ENCODE peak calls at places on chromosomes 11 and 22, in ten cellular contexts. One of them, this sample, is unnamed.

GRCh38 chr22:20107471-20107901 is 8.4 kb upstream of the RANBP1 start:
- DNase-seq in NCI-H1105: no peak
- DNase-seq in CD8-positive, alpha-beta T cell: no peak
- DNase-seq in IMR-90: no peak
- DNase-seq in posterior cingulate gyrus: no peak
- DNase-seq in OCI-LY7: no peak
- DNase-seq in substantia nigra: no peak
- DNase-seq in HCT116: no peak
- DNase-seq in ELF-1: no peak
- DNase-seq in KBM-7: no peak
- DNase-seq in this sample: no peak

GRCh38 chr11:8259316-8259995 is 4.2 kb downstream of the LMO1 start:
- DNase-seq in NCI-H1105: no peak
- DNase-seq in KBM-7: no peak
- DNase-seq in posterior cingulate gyrus: peak; percentile 13
- DNase-seq in substantia nigra: no peak
- DNase-seq in ELF-1: no peak
- DNase-seq in IMR-90: no peak
- DNase-seq in HCT116: no peak
- DNase-seq in OCI-LY7: no peak
- DNase-seq in CD8-positive, alpha-beta T cell: no peak
- DNase-seq in this sample: no peak

GRCh38 chr11:102780491-102780918 is at the start of gene MMP10:
- DNase-seq in OCI-LY7: no peak
- DNase-seq in posterior cingulate gyrus: no peak
- DNase-seq in CD8-positive, alpha-beta T cell: no peak
- DNase-seq in IMR-90: peak; percentile 74
- DNase-seq in ELF-1: peak; percentile 34
- DNase-seq in NCI-H1105: no peak
- DNase-seq in KBM-7: no peak
- DNase-seq in substantia nigra: no peak
- DNase-seq in HCT116: peak; percentile 54
- DNase-seq in this sample: peak; percentile 8

GRCh38 chr11:35605691-35606090 is 12.6 kb upstream of the FJX1 start:
- DNase-seq in posterior cingulate gyrus: peak; percentile 27
- DNase-seq in CD8-positive, alpha-beta T cell: no peak
- DNase-seq in NCI-H1105: no peak
- DNase-seq in HCT116: no peak
- DNase-seq in OCI-LY7: no peak
- DNase-seq in IMR-90: peak; percentile 59
- DNase-seq in KBM-7: no peak
- DNase-seq in substantia nigra: peak; percentile 5
- DNase-seq in ELF-1: no peak
- DNase-seq in this sample: no peak

GRCh38 chr11:123103326-123103980 is 41.5 kb upstream of the HSPA8 start:
- DNase-seq in IMR-90: peak; percentile 75
- DNase-seq in ELF-1: peak; percentile 51
- DNase-seq in NCI-H1105: peak; percentile 91
- DNase-seq in substantia nigra: peak; percentile 85
- DNase-seq in OCI-LY7: peak; percentile 51
- DNase-seq in posterior cingulate gyrus: peak; percentile 30
- DNase-seq in KBM-7: peak; percentile 65
- DNase-seq in CD8-positive, alpha-beta T cell: peak; percentile 16
- DNase-seq in HCT116: peak; percentile 60
- DNase-seq in this sample: peak; percentile 82

GRCh38 chr22:32818446-32819115 is 17.1 kb downstream of the TIMP3 start:
- DNase-seq in CD8-positive, alpha-beta T cell: no peak
- DNase-seq in ELF-1: peak; percentile 62
- DNase-seq in KBM-7: no peak
- DNase-seq in posterior cingulate gyrus: no peak
- DNase-seq in NCI-H1105: no peak
- DNase-seq in substantia nigra: no peak
- DNase-seq in IMR-90: no peak
- DNase-seq in HCT116: no peak
- DNase-seq in OCI-LY7: no peak
- DNase-seq in this sample: no peak

GRCh38 chr22:40410272-40410671 is 39.9 kb downstream of the SGSM3 start:
- DNase-seq in posterior cingulate gyrus: no peak
- DNase-seq in IMR-90: no peak
- DNase-seq in ELF-1: peak; percentile 17
- DNase-seq in substantia nigra: no peak
- DNase-seq in OCI-LY7: no peak
- DNase-seq in HCT116: no peak
- DNase-seq in CD8-positive, alpha-beta T cell: no peak
- DNase-seq in NCI-H1105: no peak
- DNase-seq in KBM-7: no peak
- DNase-seq in this sample: no peak

GRCh38 chr22:25542720-25543402 is 21.6 kb upstream of the GRK3 start:
- DNase-seq in NCI-H1105: no peak
- DNase-seq in OCI-LY7: no peak
- DNase-seq in CD8-positive, alpha-beta T cell: no peak
- DNase-seq in KBM-7: no peak
- DNase-seq in posterior cingulate gyrus: no peak
- DNase-seq in ELF-1: no peak
- DNase-seq in HCT116: no peak
- DNase-seq in substantia nigra: no peak
- DNase-seq in IMR-90: no peak
- DNase-seq in this sample: no peak

GRCh38 chr11:11584446-11584810 is 37.4 kb downstream of the GALNT18 start:
- DNase-seq in KBM-7: no peak
- DNase-seq in HCT116: peak; percentile 41
- DNase-seq in posterior cingulate gyrus: no peak
- DNase-seq in substantia nigra: no peak
- DNase-seq in NCI-H1105: no peak
- DNase-seq in OCI-LY7: no peak
- DNase-seq in CD8-positive, alpha-beta T cell: no peak
- DNase-seq in ELF-1: no peak
- DNase-seq in IMR-90: peak; percentile 97
- DNase-seq in this sample: no peak

GRCh38 chr11:74162688-74163467 is 7.9 kb downstream of the C2CD3 start:
- DNase-seq in HCT116: no peak
- DNase-seq in KBM-7: no peak
- DNase-seq in CD8-positive, alpha-beta T cell: no peak
- DNase-seq in IMR-90: no peak
- DNase-seq in NCI-H1105: no peak
- DNase-seq in substantia nigra: no peak
- DNase-seq in posterior cingulate gyrus: no peak
- DNase-seq in OCI-LY7: no peak
- DNase-seq in ELF-1: no peak
- DNase-seq in this sample: peak; percentile 61

GRCh38 chr11:58466293-58466692 is 24.3 kb upstream of the OR5B12 start:
- DNase-seq in HCT116: no peak
- DNase-seq in OCI-LY7: no peak
- DNase-seq in IMR-90: peak; percentile 20
- DNase-seq in KBM-7: no peak
- DNase-seq in posterior cingulate gyrus: no peak
- DNase-seq in ELF-1: no peak
- DNase-seq in CD8-positive, alpha-beta T cell: no peak
- DNase-seq in NCI-H1105: no peak
- DNase-seq in substantia nigra: no peak
- DNase-seq in this sample: no peak

GRCh38 chr11:126282361-126282741 is 542 bp upstream of the TIRAP start:
- DNase-seq in posterior cingulate gyrus: no peak
- DNase-seq in OCI-LY7: peak; percentile 35
- DNase-seq in ELF-1: peak; percentile 49
- DNase-seq in HCT116: no peak
- DNase-seq in CD8-positive, alpha-beta T cell: peak; percentile 36
- DNase-seq in substantia nigra: peak; percentile 59
- DNase-seq in IMR-90: peak; percentile 35
- DNase-seq in NCI-H1105: peak; percentile 34
- DNase-seq in KBM-7: peak; percentile 64
- DNase-seq in this sample: no peak

GRCh38 chr22:46462726-46463371 is 74.6 kb downstream of the CELSR1 start:
- DNase-seq in CD8-positive, alpha-beta T cell: no peak
- DNase-seq in substantia nigra: no peak
- DNase-seq in IMR-90: peak; percentile 70
- DNase-seq in HCT116: peak; percentile 90
- DNase-seq in NCI-H1105: peak; percentile 30
- DNase-seq in posterior cingulate gyrus: no peak
- DNase-seq in ELF-1: no peak
- DNase-seq in KBM-7: no peak
- DNase-seq in OCI-LY7: no peak
- DNase-seq in this sample: no peak

GRCh38 chr11:111229604-111230003 is 15.9 kb upstream of the POU2AF2 start:
- DNase-seq in posterior cingulate gyrus: no peak
- DNase-seq in OCI-LY7: no peak
- DNase-seq in NCI-H1105: no peak
- DNase-seq in ELF-1: no peak
- DNase-seq in CD8-positive, alpha-beta T cell: no peak
- DNase-seq in IMR-90: no peak
- DNase-seq in substantia nigra: no peak
- DNase-seq in HCT116: no peak
- DNase-seq in KBM-7: peak; percentile 21
- DNase-seq in this sample: peak; percentile 49

GRCh38 chr11:103682318-103683184 is 353.9 kb upstream of the DDI1 start:
- DNase-seq in HCT116: peak; percentile 61
- DNase-seq in posterior cingulate gyrus: peak; percentile 57
- DNase-seq in substantia nigra: peak; percentile 50
- DNase-seq in OCI-LY7: peak; percentile 75
- DNase-seq in ELF-1: peak; percentile 87
- DNase-seq in CD8-positive, alpha-beta T cell: peak; percentile 33
- DNase-seq in KBM-7: peak; percentile 83
- DNase-seq in NCI-H1105: no peak
- DNase-seq in IMR-90: peak; percentile 75
- DNase-seq in this sample: peak; percentile 59

GRCh38 chr11:124717786-124718634 is 21.7 kb upstream of the NRGN start:
- DNase-seq in OCI-LY7: no peak
- DNase-seq in HCT116: no peak
- DNase-seq in substantia nigra: peak; percentile 8
- DNase-seq in CD8-positive, alpha-beta T cell: peak; percentile 17
- DNase-seq in ELF-1: peak; percentile 75
- DNase-seq in KBM-7: peak; percentile 55
- DNase-seq in IMR-90: peak; percentile 34
- DNase-seq in posterior cingulate gyrus: no peak
- DNase-seq in NCI-H1105: peak; percentile 53
- DNase-seq in this sample: peak; percentile 37

GRCh38 chr22:35728639-35729308 is 11.1 kb downstream of the APOL5 start:
- DNase-seq in OCI-LY7: peak; percentile 91
- DNase-seq in NCI-H1105: peak; percentile 85
- DNase-seq in HCT116: no peak
- DNase-seq in substantia nigra: no peak
- DNase-seq in KBM-7: no peak
- DNase-seq in CD8-positive, alpha-beta T cell: no peak
- DNase-seq in ELF-1: no peak
- DNase-seq in IMR-90: no peak
- DNase-seq in posterior cingulate gyrus: no peak
- DNase-seq in this sample: no peak

GRCh38 chr11:11849127-11849746 is 7.5 kb downstream of the USP47 start:
- DNase-seq in KBM-7: peak; percentile 78
- DNase-seq in HCT116: peak; percentile 44
- DNase-seq in ELF-1: peak; percentile 72
- DNase-seq in OCI-LY7: peak; percentile 74
- DNase-seq in NCI-H1105: peak; percentile 58
- DNase-seq in CD8-positive, alpha-beta T cell: peak; percentile 59
- DNase-seq in IMR-90: peak; percentile 62
- DNase-seq in posterior cingulate gyrus: peak; percentile 35
- DNase-seq in substantia nigra: peak; percentile 36
- DNase-seq in this sample: peak; percentile 87

GRCh38 chr11:30107899-30108298 is 91.1 kb upstream of the KCNA4 start:
- DNase-seq in OCI-LY7: no peak
- DNase-seq in IMR-90: peak; percentile 62
- DNase-seq in substantia nigra: no peak
- DNase-seq in HCT116: no peak
- DNase-seq in ELF-1: no peak
- DNase-seq in CD8-positive, alpha-beta T cell: no peak
- DNase-seq in NCI-H1105: no peak
- DNase-seq in KBM-7: no peak
- DNase-seq in posterior cingulate gyrus: no peak
- DNase-seq in this sample: peak; percentile 62